ENCODE peak calls at places on chromosome 13, in ten cellular contexts. Z is A172; A is AG04449; G is progenitor cell of endocrine pancreas; I is heart left ventricle; Q is cardiac fibroblast; W is GM23338; J is GM13976; O is neuronal stem cell; M is stimulated activated CD4-positive, alpha-beta T cell treated with anti-CD3 and anti-CD28 coated beads, Interleukin-2, amount 100 ng/mL, for 48 hours. T is an unnamed sample.

GRCh38 chr13:33445024-33445423 is 159.5 kb upstream of the STARD13 start:
- DNase-seq in Z (no peak), A (no peak), G (no peak), I (no peak), Q (no peak), W (no peak), J (no peak), O (no peak), M (no peak), T (no peak)

GRCh38 chr13:35712907-35713685 is 236.6 kb upstream of the MAB21L1 start:
- DNase-seq in Z (peak; percentile 18), A (peak; percentile 84), G (no peak), I (no peak), Q (peak; percentile 42), W (peak; percentile 29), J (no peak), O (no peak), M (no peak), T (no peak)

GRCh38 chr13:110541526-110541920 is 20.0 kb downstream of the RAB20 start:
- DNase-seq in Z (no peak), A (no peak), G (no peak), I (no peak), Q (no peak), W (no peak), J (no peak), O (no peak), M (no peak), T (no peak)

GRCh38 chr13:110400786-110401533 is 93.9 kb downstream of the COL4A2 start:
- DNase-seq in Z (no peak), A (no peak), G (no peak), I (no peak), Q (peak; percentile 69), W (no peak), J (no peak), O (no peak), M (no peak), T (no peak)

GRCh38 chr13:94700051-94700535 is 12.3 kb downstream of the SOX21 start:
- DNase-seq in Z (no peak), A (no peak), G (no peak), I (no peak), Q (no peak), W (no peak), J (no peak), O (no peak), M (no peak), T (no peak)

GRCh38 chr13:74289861-74290260 is 155.7 kb upstream of the KLF12 start:
- DNase-seq in Z (no peak), A (no peak), G (no peak), I (no peak), Q (no peak), W (no peak), J (no peak), O (no peak), M (no peak), T (no peak)

GRCh38 chr13:24187185-24187584 is 26.7 kb downstream of the SPATA13 start:
- DNase-seq in Z (no peak), A (no peak), G (no peak), I (no peak), Q (peak; percentile 35), W (no peak), J (no peak), O (no peak), M (no peak), T (no peak)

GRCh38 chr13:40433577-40433976 is 232.9 kb downstream of the FOXO1 start:
- DNase-seq in Z (no peak), A (no peak), G (no peak), I (no peak), Q (peak; percentile 19), W (no peak), J (no peak), O (no peak), M (no peak), T (no peak)

GRCh38 chr13:23684647-23685046 is 114.4 kb downstream of the TNFRSF19 start:
- DNase-seq in Z (no peak), A (no peak), G (no peak), I (no peak), Q (no peak), W (no peak), J (no peak), O (peak; percentile 15), M (no peak), T (no peak)

GRCh38 chr13:23433171-23434153 is at the start of gene SACS:
- DNase-seq in Z (peak; percentile 33), A (no peak), G (no peak), I (no peak), Q (peak; percentile 65), W (peak; percentile 98), J (peak; percentile 21), O (peak; percentile 84), M (no peak), T (peak; percentile 67)

GRCh38 chr13:33258437-33259193 is 26.9 kb downstream of the STARD13 start:
- DNase-seq in Z (no peak), A (no peak), G (no peak), I (no peak), Q (peak; percentile 53), W (no peak), J (no peak), O (no peak), M (no peak), T (no peak)

GRCh38 chr13:25768726-25769270 is 283.0 kb downstream of the SHISA2 start:
- DNase-seq in Z (no peak), A (no peak), G (no peak), I (no peak), Q (no peak), W (no peak), J (no peak), O (no peak), M (no peak), T (no peak)

GRCh38 chr13:25973085-25973484 is 78.7 kb downstream of the SHISA2 start:
- DNase-seq in Z (no peak), A (no peak), G (no peak), I (no peak), Q (no peak), W (peak; percentile 33), J (no peak), O (no peak), M (no peak), T (peak; percentile 91)

GRCh38 chr13:51093574-51093973 is 17.5 kb downstream of the C13orf42 start:
- DNase-seq in Z (no peak), A (no peak), G (no peak), I (no peak), Q (no peak), W (no peak), J (no peak), O (no peak), M (no peak), T (no peak)

GRCh38 chr13:66780814-66781213 is 449.3 kb downstream of the PCDH9 start:
- DNase-seq in Z (no peak), A (no peak), G (no peak), I (no peak), Q (peak; percentile 83), W (no peak), J (no peak), O (no peak), M (no peak), T (no peak)

GRCh38 chr13:78816592-78816991 is 157.6 kb upstream of the OBI1 start:
- DNase-seq in Z (no peak), A (no peak), G (no peak), I (no peak), Q (no peak), W (peak; percentile 17), J (no peak), O (no peak), M (no peak), T (no peak)

GRCh38 chr13:76982051-76982450 is 9.8 kb upstream of the CLN5 start:
- DNase-seq in Z (no peak), A (no peak), G (no peak), I (no peak), Q (no peak), W (no peak), J (no peak), O (no peak), M (no peak), T (peak; percentile 21)

GRCh38 chr13:40058757-40059236 is 403.3 kb downstream of the COG6 start:
- DNase-seq in Z (no peak), A (no peak), G (no peak), I (no peak), Q (peak; percentile 74), W (no peak), J (no peak), O (no peak), M (no peak), T (no peak)

GRCh38 chr13:27043013-27043412 is 128.6 kb downstream of the USP12 start:
- DNase-seq in Z (peak; percentile 94), A (peak; percentile 89), G (no peak), I (no peak), Q (peak; percentile 95), W (peak; percentile 27), J (no peak), O (no peak), M (no peak), T (no peak)

GRCh38 chr13:21481359-21481758 is 22.3 kb upstream of the ZDHHC20 start:
- DNase-seq in Z (no peak), A (no peak), G (no peak), I (no peak), Q (no peak), W (no peak), J (no peak), O (no peak), M (no peak), T (no peak)

GRCh38 chr13:111503905-111504695 is 183.7 kb downstream of the TEX29 start:
- DNase-seq in Z (no peak), A (no peak), G (no peak), I (no peak), Q (no peak), W (no peak), J (no peak), O (no peak), M (no peak), T (no peak)

GRCh38 chr13:90943961-90944360 is 403.5 kb upstream of the MIR17HG start:
- DNase-seq in Z (no peak), A (no peak), G (no peak), I (no peak), Q (no peak), W (no peak), J (no peak), O (no peak), M (no peak), T (peak; percentile 57)

GRCh38 chr13:51997641-51998330 is 13.5 kb downstream of the ATP7B start:
- DNase-seq in Z (peak; percentile 14), A (no peak), G (no peak), I (no peak), Q (no peak), W (peak; percentile 63), J (no peak), O (no peak), M (no peak), T (peak; percentile 37)

GRCh38 chr13:88000239-88000638 is 329.1 kb downstream of the SLITRK5 start:
- DNase-seq in Z (peak; percentile 61), A (no peak), G (no peak), I (no peak), Q (no peak), W (no peak), J (no peak), O (no peak), M (no peak), T (no peak)

GRCh38 chr13:113351514-113352026 is 12.4 kb downstream of the GRTP1 start:
- DNase-seq in Z (no peak), A (no peak), G (no peak), I (no peak), Q (no peak), W (no peak), J (no peak), O (no peak), M (no peak), T (no peak)

GRCh38 chr13:24827799-24828198 is 63.8 kb downstream of the RNF17 start:
- DNase-seq in Z (no peak), A (no peak), G (no peak), I (no peak), Q (no peak), W (no peak), J (no peak), O (no peak), M (no peak), T (no peak)

GRCh38 chr13:46905249-46905648 is 8.4 kb upstream of the HTR2A start:
- DNase-seq in Z (no peak), A (no peak), G (no peak), I (no peak), Q (peak; percentile 20), W (peak; percentile 51), J (no peak), O (no peak), M (no peak), T (no peak)

GRCh38 chr13:45659536-45659935 is 42.6 kb upstream of the CBY2 start:
- DNase-seq in Z (no peak), A (no peak), G (no peak), I (no peak), Q (no peak), W (no peak), J (no peak), O (no peak), M (no peak), T (no peak)